ENCODE peak calls at places on chromosomes 6 and 20, in six cellular contexts. One of them, this sample, is unnamed.

GRCh38 chr6:46407785-46408530 is 83.3 kb downstream of the RCAN2 start:
- DNase-seq in stimulated activated naive CD4-positive, alpha-beta T cell: no peak
- DNase-seq in mucosa of descending colon: no peak
- DNase-seq in SK-MEL-5: no peak
- DNase-seq in activated CD4-positive, alpha-beta T cell treated with anti-CD3 and anti-CD28 coated beads, Interleukin-2, amount 50 U/mL, for 48 hours: no peak
- DNase-seq in stimulated activated CD4-positive, alpha-beta T cell treated with anti-CD3 and anti-CD28 coated beads, TNF-alpha, amount 100 ng/mL, for 4 hours: no peak
- DNase-seq in this sample: no peak

GRCh38 chr6:21740719-21741118 is 147.2 kb downstream of the SOX4 start:
- DNase-seq in SK-MEL-5: no peak
- DNase-seq in mucosa of descending colon: no peak
- DNase-seq in activated CD4-positive, alpha-beta T cell treated with anti-CD3 and anti-CD28 coated beads, Interleukin-2, amount 50 U/mL, for 48 hours: no peak
- DNase-seq in stimulated activated naive CD4-positive, alpha-beta T cell: no peak
- DNase-seq in stimulated activated CD4-positive, alpha-beta T cell treated with anti-CD3 and anti-CD28 coated beads, TNF-alpha, amount 100 ng/mL, for 4 hours: no peak
- DNase-seq in this sample: no peak

GRCh38 chr6:34049395-34050342 is 96.2 kb downstream of the GRM4 start:
- DNase-seq in stimulated activated naive CD4-positive, alpha-beta T cell: no peak
- DNase-seq in mucosa of descending colon: no peak
- DNase-seq in SK-MEL-5: no peak
- DNase-seq in activated CD4-positive, alpha-beta T cell treated with anti-CD3 and anti-CD28 coated beads, Interleukin-2, amount 50 U/mL, for 48 hours: no peak
- DNase-seq in stimulated activated CD4-positive, alpha-beta T cell treated with anti-CD3 and anti-CD28 coated beads, TNF-alpha, amount 100 ng/mL, for 4 hours: no peak
- DNase-seq in this sample: no peak

GRCh38 chr20:50969416-50969815 is 10.8 kb downstream of the MOCS3 start:
- DNase-seq in stimulated activated naive CD4-positive, alpha-beta T cell: no peak
- DNase-seq in SK-MEL-5: no peak
- DNase-seq in stimulated activated CD4-positive, alpha-beta T cell treated with anti-CD3 and anti-CD28 coated beads, TNF-alpha, amount 100 ng/mL, for 4 hours: no peak
- DNase-seq in activated CD4-positive, alpha-beta T cell treated with anti-CD3 and anti-CD28 coated beads, Interleukin-2, amount 50 U/mL, for 48 hours: no peak
- DNase-seq in mucosa of descending colon: no peak
- DNase-seq in this sample: no peak

GRCh38 chr20:59144179-59144830 is 19.3 kb upstream of the ZNF831 start:
- DNase-seq in stimulated activated naive CD4-positive, alpha-beta T cell: no peak
- DNase-seq in mucosa of descending colon: no peak
- DNase-seq in activated CD4-positive, alpha-beta T cell treated with anti-CD3 and anti-CD28 coated beads, Interleukin-2, amount 50 U/mL, for 48 hours: no peak
- DNase-seq in SK-MEL-5: no peak
- DNase-seq in stimulated activated CD4-positive, alpha-beta T cell treated with anti-CD3 and anti-CD28 coated beads, TNF-alpha, amount 100 ng/mL, for 4 hours: no peak
- DNase-seq in this sample: no peak

GRCh38 chr20:57780398-57780797 is 70.6 kb upstream of the PMEPA1 start:
- DNase-seq in activated CD4-positive, alpha-beta T cell treated with anti-CD3 and anti-CD28 coated beads, Interleukin-2, amount 50 U/mL, for 48 hours: no peak
- DNase-seq in mucosa of descending colon: no peak
- DNase-seq in stimulated activated naive CD4-positive, alpha-beta T cell: no peak
- DNase-seq in SK-MEL-5: no peak
- DNase-seq in stimulated activated CD4-positive, alpha-beta T cell treated with anti-CD3 and anti-CD28 coated beads, TNF-alpha, amount 100 ng/mL, for 4 hours: no peak
- DNase-seq in this sample: no peak

GRCh38 chr6:77010931-77011542 is 452.3 kb downstream of the HTR1B start:
- DNase-seq in SK-MEL-5: no peak
- DNase-seq in stimulated activated CD4-positive, alpha-beta T cell treated with anti-CD3 and anti-CD28 coated beads, TNF-alpha, amount 100 ng/mL, for 4 hours: no peak
- DNase-seq in mucosa of descending colon: no peak
- DNase-seq in stimulated activated naive CD4-positive, alpha-beta T cell: no peak
- DNase-seq in activated CD4-positive, alpha-beta T cell treated with anti-CD3 and anti-CD28 coated beads, Interleukin-2, amount 50 U/mL, for 48 hours: no peak
- DNase-seq in this sample: no peak

GRCh38 chr6:149963462-149964242 is at the start of gene ULBP1:
- DNase-seq in activated CD4-positive, alpha-beta T cell treated with anti-CD3 and anti-CD28 coated beads, Interleukin-2, amount 50 U/mL, for 48 hours: peak
- DNase-seq in stimulated activated naive CD4-positive, alpha-beta T cell: peak
- DNase-seq in SK-MEL-5: no peak
- DNase-seq in mucosa of descending colon: peak
- DNase-seq in stimulated activated CD4-positive, alpha-beta T cell treated with anti-CD3 and anti-CD28 coated beads, TNF-alpha, amount 100 ng/mL, for 4 hours: peak
- DNase-seq in this sample: peak

This sample was measured in T-cell.